ENCODE peak calls at places on chromosomes 12 and 14, in nine cellular contexts. P is NCI-H2081; M is SK-N-DZ; J is stimulated activated CD4-positive, alpha-beta T cell treated with anti-CD3 and anti-CD28 coated beads, Interleukin-4, amount 100 ng/mL, for 48 hours; G is HuH-7.5; L is Calu3; B is AG09319; E is RCC 7860; C is nucleus accumbens. T is an unnamed sample.

GRCh38 chr12:109910969-109911348 is 10.9 kb downstream of the TCHP start:
- DNase-seq in M (peak), C (no peak), P (no peak), G (peak), J (no peak), L (peak), B (no peak), E (peak), T (no peak)

GRCh38 chr12:6437586-6437985 is 7.2 kb upstream of the CD27 start:
- DNase-seq in B (no peak), G (no peak), J (no peak), L (no peak), P (no peak), C (no peak), E (no peak), M (no peak), T (no peak)

GRCh38 chr14:20494935-20495766 is 10.2 kb upstream of the RNASE10 start:
- DNase-seq in E (no peak), G (no peak), P (no peak), B (no peak), C (no peak), J (no peak), L (peak), M (no peak), T (no peak)

GRCh38 chr14:49768301-49769121 is 558 bp downstream of the KLHDC2 start:
- DNase-seq in B (no peak), C (peak), E (peak), G (peak), P (peak), J (peak), M (peak), L (peak), T (no peak)

GRCh38 chr12:2051700-2052625 is 824 bp upstream of the CACNA1C start:
- DNase-seq in L (no peak), C (peak), M (peak), G (no peak), E (no peak), J (no peak), P (no peak), B (no peak), T (no peak)

GRCh38 chr14:92655372-92655771 is 93.1 kb downstream of the LGMN start:
- DNase-seq in G (no peak), J (no peak), E (no peak), M (no peak), B (no peak), L (no peak), C (no peak), P (no peak), T (no peak)

GRCh38 chr12:65170245-65170881 is 980 bp downstream of the LEMD3 start:
- DNase-seq in E (peak), G (peak), M (peak), J (peak), B (no peak), P (peak), L (peak), C (peak), T (no peak)

GRCh38 chr12:114933428-114934160 is 249.6 kb upstream of the TBX3 start:
- DNase-seq in J (no peak), C (no peak), M (no peak), P (no peak), G (no peak), E (peak), L (no peak), B (peak), T (peak)

GRCh38 chr12:53726342-53726741 is 910 bp downstream of the CALCOCO1 start:
- DNase-seq in J (no peak), L (no peak), M (no peak), G (no peak), B (no peak), E (peak), P (no peak), C (no peak), T (no peak)

GRCh38 chr14:85514487-85514886 is 15.5 kb upstream of the FLRT2 start:
- DNase-seq in G (no peak), P (no peak), L (no peak), E (no peak), C (no peak), B (no peak), M (no peak), J (no peak), T (no peak)

GRCh38 chr12:132428872-132429121 is 61.2 kb upstream of the FBRSL1 start:
- DNase-seq in G (no peak), C (no peak), E (no peak), L (no peak), P (no peak), B (no peak), J (no peak), M (no peak), T (no peak)

GRCh38 chr12:57451233-57451778 is 3.8 kb upstream of the INHBE start:
- DNase-seq in C (no peak), E (no peak), M (no peak), G (no peak), P (no peak), L (no peak), J (no peak), B (no peak), T (no peak)

GRCh38 chr14:50070840-50071548 is 45.4 kb downstream of the VCPKMT start:
- DNase-seq in E (no peak), C (no peak), L (no peak), M (no peak), J (no peak), G (no peak), P (no peak), B (no peak), T (no peak)

GRCh38 chr14:56449670-56450213 is 129.9 kb upstream of the TMEM260 start:
- DNase-seq in L (no peak), E (no peak), G (no peak), J (no peak), C (no peak), B (no peak), M (no peak), P (no peak), T (no peak)

GRCh38 chr14:22898302-22898894 is 15.4 kb downstream of the REM2 start:
- DNase-seq in G (no peak), E (peak), B (no peak), J (no peak), L (no peak), C (no peak), M (no peak), P (no peak), T (no peak)

GRCh38 chr12:90129369-90130030 is 420.9 kb upstream of the ATP2B1 start:
- DNase-seq in M (no peak), J (no peak), C (no peak), L (no peak), E (no peak), B (no peak), P (no peak), G (no peak), T (no peak)

GRCh38 chr14:104770851-104771272 is 17.9 kb downstream of the SIVA1 start:
- DNase-seq in B (no peak), E (no peak), G (no peak), M (no peak), L (no peak), C (no peak), P (no peak), J (peak), T (no peak)

T was measured in AG09309.